ENCODE peak calls at places on chromosomes 4 and X, in four cellular contexts. O is H1, M is HepG2, W is K562. I is an unnamed sample.

GRCh38 chr4:153267013-153267412 is 62.8 kb downstream of the TRIM2 start:
- DNase-seq in O (no peak), M (no peak), W (no peak), I (peak; percentile 65)

GRCh38 chr4:149465941-149466340 is 349.7 kb downstream of the IQCM start:
- DNase-seq in O (no peak), W (no peak), M (no peak), I (no peak)

GRCh38 chrX:120140293-120140981 is 18.0 kb upstream of the RHOXF2 start:
- DNase-seq in O (no peak), M (no peak), W (no peak), I (no peak)

GRCh38 chr4:158496030-158496741 is 25.5 kb upstream of the RXFP1 start:
- DNase-seq in M (peak; percentile 10), O (peak; percentile 25), W (peak; percentile 27), I (peak; percentile 57)

GRCh38 chr4:122542411-122543236 is 78.2 kb downstream of the IL21 start:
- DNase-seq in W (no peak), M (no peak), O (no peak), I (peak; percentile 56)

GRCh38 chrX:153501530-153501929 is 6.8 kb downstream of the BGN start:
- DNase-seq in M (no peak), O (no peak), W (no peak), I (no peak)

GRCh38 chrX:81354954-81355353 is 153.1 kb downstream of the SH3BGRL start:
- DNase-seq in W (no peak), O (no peak), M (no peak), I (no peak)

GRCh38 chr4:143616771-143617170 is 83.7 kb downstream of the FREM3 start:
- DNase-seq in O (no peak), M (no peak), W (no peak), I (no peak)

GRCh38 chr4:80619070-80619674 is 283.6 kb downstream of the CFAP299 start:
- DNase-seq in W (no peak), M (peak; percentile 3), O (no peak), I (no peak)

GRCh38 chr4:165208322-165208652 is 926 bp downstream of the KLHL2 start:
- DNase-seq in O (no peak), W (no peak), M (no peak), I (no peak)

GRCh38 chr4:20181926-20182325 is 69.8 kb upstream of the SLIT2 start:
- DNase-seq in W (no peak), M (no peak), O (no peak), I (no peak)

GRCh38 chrX:4173743-4174142 is 460.3 kb upstream of the PRKX start:
- DNase-seq in W (no peak), O (no peak), M (no peak), I (no peak)

GRCh38 chr4:168569909-168570276 is 73.0 kb downstream of the PALLD start:
- DNase-seq in W (no peak), O (no peak), M (no peak), I (peak; percentile 57)

GRCh38 chrX:126339926-126340325 is 173.8 kb upstream of the DCAF12L2 start:
- DNase-seq in O (no peak), W (no peak), M (no peak), I (no peak)

GRCh38 chr4:25884040-25884788 is 21.4 kb upstream of the SEL1L3 start:
- DNase-seq in W (no peak), O (no peak), M (no peak), I (peak; percentile 84)

GRCh38 chr4:57504139-57504538 is 394.0 kb upstream of the IGFBP7 start:
- DNase-seq in O (no peak), M (no peak), W (no peak), I (no peak)

GRCh38 chr4:14783011-14783877 is 219.0 kb upstream of the CPEB2 start:
- DNase-seq in W (no peak), M (no peak), O (no peak), I (no peak)

GRCh38 chrX:132031867-132032266 is 8.8 kb downstream of the STK26 start:
- DNase-seq in W (no peak), M (no peak), O (no peak), I (no peak)

GRCh38 chr4:48970471-48970921 is 15.6 kb upstream of the CWH43 start:
- DNase-seq in M (no peak), W (no peak), O (no peak), I (no peak)
- TF ChIP-seq JUN in M (no peak), W (no peak), O (no peak), I (no peak)

DNA sequence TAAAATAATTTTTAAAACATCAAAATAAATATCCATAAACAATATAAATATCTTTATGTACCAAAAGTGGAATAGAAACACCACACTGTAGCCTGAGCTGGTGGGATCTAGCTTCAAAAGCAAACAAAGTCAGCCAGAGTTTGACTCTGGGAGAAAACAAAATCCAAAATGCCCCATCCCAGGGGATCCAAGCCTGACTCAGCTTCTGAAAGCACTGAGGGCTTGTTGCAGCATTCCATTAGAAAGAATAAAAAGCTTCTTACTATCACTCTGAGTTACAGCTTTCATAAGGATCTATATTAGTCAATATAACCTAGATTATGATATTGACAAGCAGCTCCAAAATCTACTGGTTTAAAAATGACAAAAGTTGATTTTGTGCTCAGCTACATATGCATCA is 149.7 kb upstream of the ANKRD50 start:
- DNase-seq in O (no peak), W (no peak), M (no peak), I (no peak)
- H3K9ac ChIP-seq in O (no peak overlapping the region), W (no peak overlapping the region), M (no peak overlapping the region), I (no peak overlapping the region)

GRCh38 chrX:129782015-129782495 is 2.3 kb downstream of the SASH3 start:
- DNase-seq in M (no peak), W (no peak), O (no peak), I (no peak)

GRCh38 chrX:129780441-129781105 is 824 bp downstream of the SASH3 start:
- DNase-seq in M (no peak), O (no peak), W (no peak), I (no peak)

GRCh38 chrX:129779747-129780146 is at the start of gene SASH3:
- DNase-seq in O (no peak), W (no peak), M (no peak), I (no peak)

GRCh38 chrX:129782706-129783105 is 3.0 kb downstream of the SASH3 start:
- DNase-seq in W (no peak), M (no peak), O (no peak), I (no peak)

DNA sequence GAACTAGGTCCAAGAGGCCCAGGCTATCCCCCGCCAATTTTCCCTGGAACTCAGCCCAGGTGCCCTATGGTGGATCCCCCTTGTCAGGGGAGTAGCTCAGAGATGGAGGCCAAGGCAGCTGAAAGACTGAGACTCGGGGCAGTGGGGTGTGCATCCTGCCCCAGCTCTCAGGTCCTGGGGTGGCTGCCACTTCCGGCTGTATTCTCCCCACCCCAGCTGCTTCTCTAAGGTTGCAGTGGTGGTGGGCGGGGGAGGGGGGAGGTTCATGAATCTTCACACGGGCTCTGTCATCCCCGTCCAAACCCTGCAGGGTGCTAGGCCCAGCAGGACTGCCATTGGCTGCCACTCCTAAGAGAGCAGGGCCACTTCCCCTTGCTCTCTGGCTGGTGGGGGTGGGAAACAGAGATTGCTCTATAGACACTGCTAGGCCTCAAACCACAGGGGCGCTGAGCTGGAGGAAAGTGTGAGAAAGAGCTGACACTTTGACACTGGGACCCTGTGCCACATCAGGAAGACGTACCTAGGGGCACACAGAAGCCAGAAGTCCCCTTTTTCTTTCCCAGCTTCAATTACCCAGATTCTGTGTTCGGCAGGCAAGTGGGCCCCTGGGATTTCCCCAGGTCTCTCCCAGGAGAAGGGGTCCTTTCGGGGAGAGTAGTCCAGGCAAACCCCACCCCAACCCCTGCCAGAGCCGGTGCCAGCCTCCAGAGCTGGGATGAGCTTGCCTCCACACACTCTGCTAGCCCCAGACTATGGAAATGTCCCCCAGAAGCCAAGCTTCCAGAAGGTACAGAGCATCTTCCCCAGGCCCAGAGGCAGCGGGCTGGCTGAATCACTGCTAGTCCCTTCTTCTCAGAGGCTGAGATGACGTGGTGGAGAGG is 1.6 kb downstream of the SASH3 start:
- DNase-seq in O (no peak), W (no peak), M (no peak), I (no peak)
- H3K79me2 ChIP-seq in O (no peaks in the 10 kb centered on the region), W (no peaks in the 10 kb centered on the region), M (no peaks in the 10 kb centered on the region), I (no peaks in the 10 kb centered on the region)

DNA sequence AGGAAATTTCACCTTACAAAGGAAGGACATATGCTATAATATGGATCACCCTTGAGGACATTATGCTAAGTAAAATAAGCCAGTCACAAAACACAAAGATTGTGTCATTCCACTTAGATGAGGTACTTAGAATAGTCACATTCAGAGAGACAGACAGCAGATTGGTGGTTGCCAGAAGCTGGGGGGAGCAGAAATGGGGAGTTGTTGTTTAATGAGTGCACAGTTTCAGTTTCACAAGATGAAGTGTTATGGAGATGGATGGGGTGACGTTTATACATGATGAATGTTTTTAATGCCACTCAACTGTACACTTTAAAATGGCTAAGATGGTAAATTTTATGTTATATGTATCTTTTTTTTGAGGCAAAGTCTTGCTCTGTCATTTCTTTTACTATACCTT is 14.8 kb upstream of the SPON2 start:
- DNase-seq in O (no peak), M (no peak), W (no peak), I (no peak)
- TF ChIP-seq JUN in O (no peak), M (no peak), W (no peak), I (no peak)

DNA sequence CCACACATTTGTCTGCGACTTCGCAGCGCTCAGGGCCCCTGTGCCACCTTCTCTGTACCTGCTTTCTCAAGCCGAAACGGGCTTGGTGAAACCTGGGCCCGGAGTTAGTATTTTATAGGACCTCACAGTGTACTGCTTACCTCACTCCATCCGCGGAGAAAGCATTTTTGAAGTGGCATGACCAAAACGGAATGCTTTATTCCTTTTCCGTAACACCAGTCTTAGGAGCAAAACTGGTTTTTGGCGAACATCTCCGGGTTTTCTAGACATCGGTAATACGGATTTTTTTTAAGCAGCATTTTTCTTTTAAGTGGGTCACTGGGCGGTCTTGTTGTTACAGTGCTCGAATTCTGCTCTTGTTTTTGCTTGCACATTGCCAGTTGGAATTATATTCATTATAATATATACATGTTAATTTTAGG is 3.6 kb downstream of the ZIC3 start:
- DNase-seq in O (no peak), M (no peak), W (no peak), I (no peak)
- H3K9ac ChIP-seq in O (peak overlapping the region; percentile 53), M (no peak overlapping the region), W (no peak overlapping the region), I (no peak overlapping the region)

DNA sequence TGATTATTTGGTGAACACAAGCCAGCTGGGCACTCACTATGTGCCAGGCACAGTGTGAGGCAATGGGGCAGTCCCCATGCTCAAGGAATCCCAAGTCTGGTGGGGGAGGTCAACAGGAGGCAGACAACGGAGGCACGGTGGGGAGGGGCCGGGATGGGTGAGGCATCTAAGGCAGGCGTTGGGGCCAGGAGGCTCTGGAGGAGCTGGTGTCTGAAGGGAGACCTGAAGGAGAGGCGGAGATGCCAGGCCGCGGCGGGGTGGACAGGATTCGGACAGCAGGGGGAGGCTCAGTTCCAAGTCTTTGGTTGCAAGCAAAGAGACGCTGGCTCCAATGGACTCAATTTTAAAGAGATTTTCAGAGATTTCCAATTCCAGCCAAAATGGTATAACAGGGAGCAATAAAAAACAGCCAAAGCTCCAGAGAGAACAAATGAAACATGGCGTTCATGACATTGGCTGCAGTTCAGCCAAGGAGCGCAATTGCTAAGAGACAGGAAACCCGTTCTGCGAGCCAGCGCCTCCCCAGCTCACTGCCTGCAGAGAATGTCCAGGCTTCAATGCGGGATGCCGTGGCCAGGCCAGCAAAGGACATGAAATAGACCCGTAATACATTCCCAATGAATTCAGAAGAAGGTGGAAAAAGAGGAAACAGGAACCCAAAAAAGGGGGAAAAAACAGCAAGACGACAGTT is 105.2 kb upstream of the LRPAP1 start:
- DNase-seq in O (no peak), M (no peak), W (no peak), I (no peak)
- H3K79me2 ChIP-seq in O (no peaks in the 10 kb centered on the region), M (no peaks in the 10 kb centered on the region), W (no peaks in the 10 kb centered on the region), I (no peaks in the 10 kb centered on the region)

DNA sequence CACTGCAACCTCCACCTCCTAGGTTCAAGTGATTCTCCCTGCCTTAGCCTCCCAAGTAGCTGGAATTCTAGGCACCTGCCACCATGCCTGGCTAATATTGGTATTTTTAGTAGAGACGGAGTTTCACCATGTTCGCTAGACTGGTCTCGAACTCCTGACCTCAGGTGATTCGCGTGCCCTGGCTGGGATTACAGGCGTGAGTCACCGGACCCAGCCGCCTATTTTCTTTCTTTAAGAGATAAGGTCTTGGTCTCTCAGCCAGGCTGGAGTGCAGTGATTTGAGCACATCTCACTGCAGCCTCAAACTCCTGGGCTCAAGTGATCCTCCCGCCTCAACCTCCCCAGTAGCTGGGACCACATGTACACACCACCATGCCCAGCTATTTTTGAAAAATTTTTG is 166.5 kb downstream of the DHRSX start:
- DNase-seq in M (no peak), W (no peak), O (no peak), I (no peak)
- TF ChIP-seq JUN in M (no peak), W (no peak), O (no peak), I (no peak)

I was measured in endothelial cell of umbilical vein.